ENCODE peak calls at places on chromosomes 6 and 20, in four cellular contexts. One of them, this sample, is unnamed.

GRCh38 chr6:31851485-31851832 is 11.2 kb downstream of the NEU1 start:
- DNase-seq in K562: no peak
- DNase-seq in HepG2: no peak
- DNase-seq in GM12878: no peak
- DNase-seq in this sample: no peak

GRCh38 chr20:59042151-59042795 is at the start of gene PRELID3B:
- DNase-seq in K562: peak
- DNase-seq in GM12878: no peak
- DNase-seq in HepG2: peak
- DNase-seq in this sample: no peak

GRCh38 chr20:47544240-47544639 is 42.6 kb downstream of the NCOA3 start:
- DNase-seq in HepG2: no peak
- DNase-seq in K562: no peak
- DNase-seq in GM12878: no peak
- DNase-seq in this sample: no peak

GRCh38 chr20:35370751-35371150 is 41.0 kb downstream of the UQCC1 start:
- DNase-seq in HepG2: no peak
- DNase-seq in K562: no peak
- DNase-seq in GM12878: no peak
- DNase-seq in this sample: no peak

GRCh38 chr6:88865275-88865674 is 98.1 kb downstream of the RNGTT start:
- DNase-seq in HepG2: no peak
- DNase-seq in GM12878: no peak
- DNase-seq in K562: no peak
- DNase-seq in this sample: no peak

GRCh38 chr6:121408321-121408720 is 27.1 kb upstream of the GJA1 start:
- DNase-seq in GM12878: no peak
- DNase-seq in HepG2: no peak
- DNase-seq in K562: no peak
- DNase-seq in this sample: no peak

GRCh38 chr6:107458687-107459282 is 579 bp downstream of the PDSS2 start:
- DNase-seq in GM12878: peak
- DNase-seq in K562: peak
- DNase-seq in HepG2: peak
- DNase-seq in this sample: peak

GRCh38 chr20:21548390-21549035 is 34.6 kb upstream of the NKX2-2 start:
- DNase-seq in HepG2: no peak
- DNase-seq in GM12878: peak
- DNase-seq in K562: no peak
- DNase-seq in this sample: no peak

GRCh38 chr20:16752082-16752481 is 3.9 kb downstream of the OTOR start:
- DNase-seq in HepG2: no peak
- DNase-seq in GM12878: no peak
- DNase-seq in K562: no peak
- DNase-seq in this sample: no peak

GRCh38 chr6:156980515-156980914 is 203.3 kb downstream of the ARID1B start:
- DNase-seq in HepG2: no peak
- DNase-seq in GM12878: no peak
- DNase-seq in K562: no peak
- DNase-seq in this sample: peak

GRCh38 chr20:4542270-4542669 is 179.4 kb upstream of the PRND start:
- DNase-seq in GM12878: no peak
- DNase-seq in HepG2: no peak
- DNase-seq in K562: no peak
- DNase-seq in this sample: no peak

GRCh38 chr6:46015119-46015968 is at the start of gene CLIC5:
- DNase-seq in HepG2: no peak
- DNase-seq in K562: no peak
- DNase-seq in GM12878: no peak
- DNase-seq in this sample: peak

GRCh38 chr20:6038256-6038655 is 15.6 kb downstream of the LRRN4 start:
- DNase-seq in HepG2: no peak
- DNase-seq in K562: no peak
- DNase-seq in GM12878: no peak
- DNase-seq in this sample: no peak

GRCh38 chr6:112269165-112269564 is 14.8 kb upstream of the LAMA4 start:
- DNase-seq in HepG2: no peak
- DNase-seq in GM12878: no peak
- DNase-seq in K562: no peak
- DNase-seq in this sample: peak

GRCh38 chr6:36249010-36249409 is 20.9 kb upstream of the PNPLA1 start:
- DNase-seq in K562: no peak
- DNase-seq in GM12878: no peak
- DNase-seq in HepG2: peak
- DNase-seq in this sample: no peak

GRCh38 chr20:50335866-50336265 is 145.2 kb downstream of the CEBPB start:
- DNase-seq in GM12878: no peak
- DNase-seq in HepG2: no peak
- DNase-seq in K562: no peak
- DNase-seq in this sample: no peak

GRCh38 chr6:157274471-157275226 is 48.7 kb downstream of the TMEM242 start:
- DNase-seq in HepG2: peak
- DNase-seq in K562: peak
- DNase-seq in GM12878: peak
- DNase-seq in this sample: peak

GRCh38 chr20:49675368-49676151 is 38.1 kb downstream of the B4GALT5 start:
- DNase-seq in K562: peak
- DNase-seq in GM12878: peak
- DNase-seq in HepG2: peak
- DNase-seq in this sample: no peak

GRCh38 chr20:36653456-36653855 is 7.5 kb upstream of the SLA2 start:
- DNase-seq in GM12878: no peak
- DNase-seq in K562: no peak
- DNase-seq in HepG2: no peak
- DNase-seq in this sample: no peak

GRCh38 chr6:137040393-137040792 is 4.4 kb downstream of the IL20RA start:
- DNase-seq in K562: no peak
- DNase-seq in HepG2: no peak
- DNase-seq in GM12878: no peak
- DNase-seq in this sample: no peak

GRCh38 chr20:45402946-45403345 is 5.1 kb upstream of the DBNDD2 start:
- DNase-seq in HepG2: no peak
- DNase-seq in K562: no peak
- DNase-seq in GM12878: no peak
- DNase-seq in this sample: no peak

GRCh38 chr6:10163159-10163962 is 251.5 kb downstream of the TFAP2A start:
- DNase-seq in HepG2: no peak
- DNase-seq in GM12878: no peak
- DNase-seq in K562: no peak
- DNase-seq in this sample: no peak

GRCh38 chr6:82680192-82680591 is 316.6 kb downstream of the TPBG start:
- DNase-seq in HepG2: no peak
- DNase-seq in GM12878: no peak
- DNase-seq in K562: no peak
- DNase-seq in this sample: no peak

DNA sequence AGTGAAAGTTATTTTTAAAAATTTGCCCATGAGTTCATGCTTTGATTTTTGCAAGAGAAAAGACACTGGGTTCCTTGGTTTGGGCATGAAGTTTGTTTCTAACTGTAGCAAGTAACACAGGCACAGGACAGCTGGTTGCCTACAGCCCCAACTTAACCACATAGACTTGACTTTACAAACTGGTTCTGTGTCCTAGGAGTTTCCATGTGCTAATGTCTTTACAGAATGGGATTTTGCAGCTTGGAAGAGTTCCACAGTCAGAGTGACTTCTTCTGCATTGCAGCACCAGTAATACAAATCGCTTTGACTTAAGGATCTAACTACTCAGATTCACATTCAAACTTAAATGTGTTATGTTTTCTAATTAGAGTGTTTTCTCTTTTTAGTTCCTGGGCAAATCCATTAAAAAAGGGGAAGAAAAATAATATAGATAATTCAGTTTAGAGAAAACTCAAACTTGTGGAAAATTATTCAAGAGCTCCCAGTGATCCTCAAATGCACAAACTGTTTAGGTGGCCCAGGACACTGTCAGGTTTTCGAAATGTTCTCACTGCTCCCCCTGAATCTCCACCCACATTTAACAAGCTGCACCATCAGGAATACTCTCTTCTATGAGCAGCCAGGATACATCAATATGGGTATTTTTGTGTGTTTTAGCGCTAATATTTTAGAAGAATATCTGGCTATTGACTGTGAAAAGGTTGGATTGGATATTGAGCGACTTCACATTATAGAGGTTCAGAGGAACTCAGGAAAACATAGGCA is 44.1 kb downstream of the OR2B2 start:
- DNase-seq in K562: no peak
- DNase-seq in GM12878: no peak
- DNase-seq in HepG2: no peak
- DNase-seq in this sample: no peak
- TF ChIP-seq FOXK2 in K562: no peak
- TF ChIP-seq FOXK2 in GM12878: no peak
- TF ChIP-seq FOXK2 in HepG2: no peak
- TF ChIP-seq FOXK2 in this sample: no peak

DNA sequence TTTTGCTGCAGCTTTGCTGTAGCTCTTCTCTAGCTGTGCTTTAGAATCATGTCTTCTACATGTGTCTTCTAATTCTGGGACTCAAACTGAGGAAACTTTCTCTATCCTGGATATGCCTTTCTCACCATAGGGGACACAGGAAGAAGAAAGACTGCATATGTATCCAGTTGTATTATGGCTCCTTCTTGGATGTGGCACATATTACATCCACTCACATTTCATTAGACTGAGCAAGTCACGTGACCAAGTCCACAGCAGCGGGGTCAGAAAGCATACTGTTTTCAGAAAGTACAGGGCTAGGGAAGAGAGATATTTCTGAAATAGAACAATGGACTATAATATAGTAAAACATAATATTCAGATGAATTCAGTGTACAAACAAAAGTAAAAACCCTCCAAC is 187.7 kb upstream of the RIMS1 start:
- DNase-seq in HepG2: no peak
- DNase-seq in K562: no peak
- DNase-seq in GM12878: no peak
- DNase-seq in this sample: no peak
- TF ChIP-seq FOXK2 in HepG2: no peak
- TF ChIP-seq FOXK2 in K562: no peak
- TF ChIP-seq FOXK2 in GM12878: no peak
- TF ChIP-seq FOXK2 in this sample: no peak

GRCh38 chr6:93721386-93722048 is 302.2 kb upstream of the EPHA7 start:
- DNase-seq in GM12878: no peak
- DNase-seq in HepG2: peak
- DNase-seq in K562: no peak
- DNase-seq in this sample: peak
- TF ChIP-seq FOXK2 in GM12878: no peak
- TF ChIP-seq FOXK2 in HepG2: no peak
- TF ChIP-seq FOXK2 in K562: no peak
- TF ChIP-seq FOXK2 in this sample: no peak

GRCh38 chr6:114367315-114367961 is 24.6 kb upstream of the HS3ST5 start:
- DNase-seq in HepG2: no peak
- DNase-seq in K562: no peak
- DNase-seq in GM12878: no peak
- DNase-seq in this sample: no peak

GRCh38 chr6:114362957-114363356 is 20.1 kb upstream of the HS3ST5 start:
- DNase-seq in K562: no peak
- DNase-seq in HepG2: no peak
- DNase-seq in GM12878: no peak
- DNase-seq in this sample: no peak

GRCh38 chr6:114362396-114362795 is 19.6 kb upstream of the HS3ST5 start:
- DNase-seq in HepG2: no peak
- DNase-seq in GM12878: no peak
- DNase-seq in K562: no peak
- DNase-seq in this sample: no peak

GRCh38 chr6:114366899-114367298 is 24.1 kb upstream of the HS3ST5 start:
- DNase-seq in GM12878: no peak
- DNase-seq in K562: no peak
- DNase-seq in HepG2: no peak
- DNase-seq in this sample: no peak

GRCh38 chr6:114364295-114364694 is 21.5 kb upstream of the HS3ST5 start:
- DNase-seq in HepG2: peak
- DNase-seq in GM12878: no peak
- DNase-seq in K562: no peak
- DNase-seq in this sample: no peak
- TF ChIP-seq FOXK2 in HepG2: no peak
- TF ChIP-seq FOXK2 in GM12878: no peak
- TF ChIP-seq FOXK2 in K562: no peak
- TF ChIP-seq FOXK2 in this sample: no peak

GRCh38 chr20:20489054-20489453 is 121.2 kb downstream of the INSM1 start:
- DNase-seq in K562: no peak
- DNase-seq in HepG2: no peak
- DNase-seq in GM12878: peak
- DNase-seq in this sample: no peak
- TF ChIP-seq FOXK2 in K562: no peak
- TF ChIP-seq FOXK2 in HepG2: no peak
- TF ChIP-seq FOXK2 in GM12878: no peak
- TF ChIP-seq FOXK2 in this sample: no peak

This sample was measured in HEK293T.